ENCODE peak calls at places on chromosomes 3 and 15, in five cellular contexts. One of them, this sample, is unnamed.
A peak's percentile ranks its signal among the peaks of the same experiment; 100 is the strongest.

GRCh38 chr15:69807752-69808151 is 290.0 kb downstream of the TLE3 start:
- DNase-seq in sigmoid colon: no peak
- DNase-seq in pancreas: no peak
- DNase-seq in IMR-90: peak; percentile 54
- DNase-seq in mucosa of descending colon: no peak
- DNase-seq in this sample: no peak

GRCh38 chr3:69012836-69013255 is 638 bp downstream of the EOGT start:
- DNase-seq in pancreas: peak; percentile 63
- DNase-seq in mucosa of descending colon: no peak
- DNase-seq in IMR-90: peak; percentile 67
- DNase-seq in sigmoid colon: peak; percentile 80
- DNase-seq in this sample: peak; percentile 49

GRCh38 chr15:65286069-65286703 is 497 bp downstream of the PARP16 start:
- DNase-seq in mucosa of descending colon: peak; percentile 76
- DNase-seq in IMR-90: no peak
- DNase-seq in sigmoid colon: no peak
- DNase-seq in pancreas: no peak
- DNase-seq in this sample: no peak

GRCh38 chr3:22121068-22121706 is 370.2 kb upstream of the ZNF385D start:
- DNase-seq in mucosa of descending colon: no peak
- DNase-seq in pancreas: no peak
- DNase-seq in IMR-90: no peak
- DNase-seq in sigmoid colon: no peak
- DNase-seq in this sample: no peak

GRCh38 chr15:25780479-25781255 is 82.5 kb downstream of the ATP10A start:
- DNase-seq in sigmoid colon: peak; percentile 61
- DNase-seq in mucosa of descending colon: no peak
- DNase-seq in IMR-90: no peak
- DNase-seq in pancreas: no peak
- DNase-seq in this sample: no peak

GRCh38 chr3:194251891-194252560 is 99.1 kb downstream of the CPN2 start:
- DNase-seq in sigmoid colon: no peak
- DNase-seq in IMR-90: no peak
- DNase-seq in mucosa of descending colon: no peak
- DNase-seq in pancreas: no peak
- DNase-seq in this sample: no peak

GRCh38 chr3:115401298-115401697 is 222.0 kb upstream of the GAP43 start:
- DNase-seq in sigmoid colon: no peak
- DNase-seq in pancreas: no peak
- DNase-seq in IMR-90: peak; percentile 95
- DNase-seq in mucosa of descending colon: no peak
- DNase-seq in this sample: no peak

GRCh38 chr3:44962606-44963393 is 13.2 kb downstream of the ZDHHC3 start:
- DNase-seq in sigmoid colon: no peak
- DNase-seq in IMR-90: peak; percentile 63
- DNase-seq in pancreas: no peak
- DNase-seq in mucosa of descending colon: no peak
- DNase-seq in this sample: no peak

GRCh38 chr3:52787672-52788625 is 6.6 kb upstream of the ITIH3 start:
- DNase-seq in sigmoid colon: peak; percentile 62
- DNase-seq in IMR-90: no peak
- DNase-seq in pancreas: no peak
- DNase-seq in mucosa of descending colon: no peak
- DNase-seq in this sample: no peak

GRCh38 chr3:136752046-136752326 is 192 bp downstream of the STAG1 start:
- DNase-seq in IMR-90: no peak
- DNase-seq in pancreas: no peak
- DNase-seq in mucosa of descending colon: no peak
- DNase-seq in sigmoid colon: no peak
- DNase-seq in this sample: no peak

GRCh38 chr3:172877011-172877410 is 126.5 kb downstream of the ECT2 start:
- DNase-seq in sigmoid colon: no peak
- DNase-seq in pancreas: no peak
- DNase-seq in IMR-90: no peak
- DNase-seq in mucosa of descending colon: no peak
- DNase-seq in this sample: no peak

GRCh38 chr3:120145498-120146285 is 51.4 kb upstream of the GSK3B start:
- DNase-seq in IMR-90: peak; percentile 41
- DNase-seq in pancreas: no peak
- DNase-seq in sigmoid colon: no peak
- DNase-seq in mucosa of descending colon: no peak
- DNase-seq in this sample: peak; percentile 53

GRCh38 chr3:105427332-105427731 is 60.6 kb downstream of the ALCAM start:
- DNase-seq in pancreas: no peak
- DNase-seq in IMR-90: no peak
- DNase-seq in sigmoid colon: no peak
- DNase-seq in mucosa of descending colon: no peak
- DNase-seq in this sample: no peak

GRCh38 chr15:99961011-99961441 is 227.8 kb upstream of the LYSMD4 start:
- DNase-seq in mucosa of descending colon: no peak
- DNase-seq in IMR-90: no peak
- DNase-seq in sigmoid colon: peak; percentile 39
- DNase-seq in pancreas: no peak
- DNase-seq in this sample: no peak

GRCh38 chr15:28191832-28192231 is 92.7 kb upstream of the OCA2 start:
- DNase-seq in sigmoid colon: peak; percentile 75
- DNase-seq in IMR-90: peak; percentile 77
- DNase-seq in pancreas: no peak
- DNase-seq in mucosa of descending colon: peak; percentile 43
- DNase-seq in this sample: no peak

GRCh38 chr3:120418866-120419490 is 31.8 kb downstream of the FSTL1 start:
- DNase-seq in mucosa of descending colon: peak; percentile 57
- DNase-seq in IMR-90: no peak
- DNase-seq in sigmoid colon: no peak
- DNase-seq in pancreas: no peak
- DNase-seq in this sample: peak; percentile 71

GRCh38 chr3:179452166-179452544 is 885 bp upstream of the GNB4 start:
- DNase-seq in pancreas: no peak
- DNase-seq in IMR-90: peak; percentile 83
- DNase-seq in sigmoid colon: no peak
- DNase-seq in mucosa of descending colon: no peak
- DNase-seq in this sample: no peak
- H3K4me3 ChIP-seq in pancreas: peak overlapping the region; percentile 66
- H3K4me3 ChIP-seq in IMR-90: peak overlapping the region; percentile 81
- H3K4me3 ChIP-seq in sigmoid colon: no peak overlapping the region
- H3K4me3 ChIP-seq in mucosa of descending colon: no peak overlapping the region
- H3K4me3 ChIP-seq in this sample: peak overlapping the region; percentile 45

DNA sequence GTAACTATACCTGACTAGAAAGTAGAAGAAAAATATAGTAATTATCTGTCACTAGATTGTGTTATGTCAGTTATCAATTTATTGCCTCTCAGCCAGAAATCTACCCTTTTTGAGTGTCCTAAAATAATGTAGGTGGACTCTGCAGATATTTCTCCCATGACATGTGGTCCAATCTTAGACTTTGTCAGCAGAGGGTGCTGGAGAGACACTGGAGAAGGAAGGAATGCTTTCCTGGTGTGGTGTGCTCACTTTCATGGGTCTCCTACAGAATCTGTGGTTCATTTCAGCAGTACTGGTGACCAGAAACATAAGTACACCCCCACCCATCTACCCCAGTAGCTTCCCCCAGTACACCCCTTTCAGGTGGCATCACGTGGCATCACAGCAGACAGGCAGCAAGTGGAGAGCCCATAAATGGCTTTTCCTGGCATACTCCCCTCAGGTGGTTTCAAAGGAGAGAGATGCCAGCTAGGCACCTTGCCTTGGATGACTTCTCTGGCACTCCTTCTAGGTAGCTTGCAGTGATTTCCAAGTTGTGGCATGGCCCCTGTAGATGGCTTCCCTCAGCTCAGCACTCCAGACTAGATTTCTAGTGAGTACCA is 114.7 kb downstream of the GADL1 start:
- DNase-seq in mucosa of descending colon: no peak
- DNase-seq in IMR-90: peak; percentile 38
- DNase-seq in sigmoid colon: no peak
- DNase-seq in pancreas: no peak
- DNase-seq in this sample: peak; percentile 70
- TF ChIP-seq CTCF in mucosa of descending colon: no peak
- TF ChIP-seq CTCF in IMR-90: peak; percentile 60
- TF ChIP-seq CTCF in sigmoid colon: no peak
- TF ChIP-seq CTCF in pancreas: no peak
- TF ChIP-seq CTCF in this sample: peak; percentile 62

DNA sequence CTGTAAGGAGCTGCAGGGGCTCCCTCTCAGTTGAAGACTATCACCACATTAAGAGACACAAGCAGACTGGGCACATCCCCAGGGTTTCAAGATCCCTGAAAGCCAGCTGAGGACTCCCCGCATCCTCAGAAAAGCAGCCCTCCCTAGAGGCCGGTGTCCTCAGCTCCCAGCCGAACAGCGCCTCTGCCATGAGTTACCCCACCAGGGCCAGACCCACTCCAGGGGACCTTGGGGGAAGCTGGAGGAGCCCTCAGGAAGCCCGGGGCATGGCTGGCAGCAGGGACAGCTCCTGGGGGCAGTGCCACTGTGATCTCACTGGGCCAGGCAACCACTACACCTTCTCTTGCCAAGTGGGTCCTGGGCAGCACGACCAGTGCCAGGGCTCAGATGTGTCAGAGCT is 8.1 kb downstream of the KLF15 start:
- DNase-seq in mucosa of descending colon: no peak
- DNase-seq in pancreas: no peak
- DNase-seq in IMR-90: no peak
- DNase-seq in sigmoid colon: peak; percentile 66
- DNase-seq in this sample: peak; percentile 21
- H3K4me1 ChIP-seq in mucosa of descending colon: no peaks in the 10 kb centered on the region
- H3K4me1 ChIP-seq in pancreas: peaks cover 3% of the 10 kb centered on the region
- H3K4me1 ChIP-seq in IMR-90: no peaks in the 10 kb centered on the region
- H3K4me1 ChIP-seq in sigmoid colon: peaks cover 5% of the 10 kb centered on the region
- H3K4me1 ChIP-seq in this sample: no peaks in the 10 kb centered on the region

DNA sequence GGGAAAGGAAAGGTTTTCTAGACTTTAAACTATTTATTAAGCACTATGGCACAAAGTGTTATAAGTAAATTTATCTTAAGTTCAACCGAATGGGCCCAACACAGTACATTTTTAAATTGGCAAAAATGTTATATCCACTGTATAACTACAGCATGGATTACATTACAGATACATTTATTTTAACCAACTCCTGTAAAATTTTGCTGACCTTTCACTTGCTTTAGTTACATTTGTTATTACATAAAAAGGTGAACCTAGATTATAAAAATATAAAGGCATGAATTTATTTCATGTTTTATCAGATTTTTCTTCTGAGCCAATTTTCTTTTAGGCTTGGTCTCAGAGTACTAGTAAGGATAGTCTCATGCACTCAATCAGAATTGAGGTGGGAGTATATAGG is 221.9 kb upstream of the GBE1 start:
- DNase-seq in IMR-90: no peak
- DNase-seq in sigmoid colon: no peak
- DNase-seq in pancreas: no peak
- DNase-seq in mucosa of descending colon: no peak
- DNase-seq in this sample: no peak
- H3K4me3 ChIP-seq in IMR-90: no peak overlapping the region
- H3K4me3 ChIP-seq in sigmoid colon: no peak overlapping the region
- H3K4me3 ChIP-seq in pancreas: no peak overlapping the region
- H3K4me3 ChIP-seq in mucosa of descending colon: no peak overlapping the region
- H3K4me3 ChIP-seq in this sample: no peak overlapping the region

GRCh38 chr3:152353578-152353977 is 84.8 kb downstream of the MBNL1 start:
- DNase-seq in mucosa of descending colon: no peak
- DNase-seq in IMR-90: no peak
- DNase-seq in sigmoid colon: no peak
- DNase-seq in pancreas: no peak
- DNase-seq in this sample: no peak
- TF ChIP-seq CTCF in mucosa of descending colon: no peak
- TF ChIP-seq CTCF in IMR-90: no peak
- TF ChIP-seq CTCF in sigmoid colon: no peak
- TF ChIP-seq CTCF in pancreas: no peak
- TF ChIP-seq CTCF in this sample: no peak

GRCh38 chr3:156689589-156689988 is 15.2 kb downstream of the TIPARP start:
- DNase-seq in pancreas: no peak
- DNase-seq in sigmoid colon: no peak
- DNase-seq in IMR-90: no peak
- DNase-seq in mucosa of descending colon: no peak
- DNase-seq in this sample: peak; percentile 46
- H3K4me1 ChIP-seq in pancreas: peaks cover 53% of the 10 kb centered on the region
- H3K4me1 ChIP-seq in sigmoid colon: peaks cover 78% of the 10 kb centered on the region
- H3K4me1 ChIP-seq in IMR-90: peaks cover 38% of the 10 kb centered on the region
- H3K4me1 ChIP-seq in mucosa of descending colon: peaks cover 51% of the 10 kb centered on the region
- H3K4me1 ChIP-seq in this sample: peaks cover 32% of the 10 kb centered on the region

GRCh38 chr3:50157821-50158556 is 2.9 kb downstream of the SEMA3F start:
- DNase-seq in sigmoid colon: no peak
- DNase-seq in IMR-90: peak; percentile 44
- DNase-seq in pancreas: no peak
- DNase-seq in mucosa of descending colon: no peak
- DNase-seq in this sample: no peak
- H3K4me3 ChIP-seq in sigmoid colon: no peak overlapping the region
- H3K4me3 ChIP-seq in IMR-90: no peak overlapping the region
- H3K4me3 ChIP-seq in pancreas: no peak overlapping the region
- H3K4me3 ChIP-seq in mucosa of descending colon: no peak overlapping the region
- H3K4me3 ChIP-seq in this sample: no peak overlapping the region

GRCh38 chr3:174218011-174218410 is 641.1 kb upstream of the NAALADL2 start:
- DNase-seq in pancreas: no peak
- DNase-seq in mucosa of descending colon: no peak
- DNase-seq in sigmoid colon: no peak
- DNase-seq in IMR-90: peak; percentile 25
- DNase-seq in this sample: no peak
- TF ChIP-seq CTCF in pancreas: no peak
- TF ChIP-seq CTCF in mucosa of descending colon: no peak
- TF ChIP-seq CTCF in sigmoid colon: no peak
- TF ChIP-seq CTCF in IMR-90: peak; percentile 7
- TF ChIP-seq CTCF in this sample: no peak